ENCODE peak calls at places on chromosomes 7 and 10, in ten cellular contexts. H, B, N, W, C, O, K, A, R and I are unnamed samples.

GRCh38 chr7:17524746-17525145 is 226.3 kb downstream of the AHR start:
- DNase-seq in B (no peak), K (no peak), H (no peak), A (no peak), C (no peak), W (no peak), R (no peak), O (peak; percentile 31), N (no peak), I (no peak)

GRCh38 chr10:35004651-35005050 is 85.5 kb downstream of the CUL2 start:
- DNase-seq in R (no peak), C (no peak), K (no peak), O (no peak), H (no peak), W (no peak), B (no peak), A (no peak), N (no peak), I (no peak)

GRCh38 chr7:11171569-11172192 is 198.0 kb downstream of the PHF14 start:
- DNase-seq in O (no peak), H (no peak), A (no peak), C (no peak), K (no peak), R (no peak), B (no peak), W (no peak), N (no peak), I (no peak)

GRCh38 chr7:100570954-100571828 is 2.5 kb downstream of the SAP25 start:
- DNase-seq in A (no peak), N (no peak), O (no peak), B (no peak), H (no peak), W (no peak), C (no peak), R (no peak), K (no peak), I (no peak)

GRCh38 chr10:33334170-33334838 is at the start of gene NRP1:
- DNase-seq in R (no peak), B (no peak), O (no peak), C (no peak), W (no peak), N (peak; percentile 59), A (peak; percentile 64), K (peak; percentile 35), H (no peak), I (no peak)

GRCh38 chr7:99860281-99861127 is 16.3 kb downstream of the OR2AE1 start:
- DNase-seq in O (peak; percentile 93), B (no peak), H (no peak), C (no peak), W (no peak), R (no peak), K (peak; percentile 52), N (no peak), A (no peak), I (no peak)

GRCh38 chr10:82866424-82867020 is 991.5 kb downstream of the NRG3 start:
- DNase-seq in C (no peak), N (no peak), O (no peak), H (no peak), K (no peak), R (no peak), B (no peak), A (no peak), W (no peak), I (no peak)

GRCh38 chr7:47405921-47406765 is 175.8 kb downstream of the TNS3 start:
- DNase-seq in W (no peak), B (no peak), O (no peak), C (no peak), K (peak; percentile 61), N (no peak), R (no peak), H (no peak), A (peak; percentile 51), I (no peak)

GRCh38 chr10:100826983-100827818 is 81.8 kb downstream of the PAX2 start:
- DNase-seq in B (no peak), W (no peak), A (peak; percentile 68), H (no peak), N (peak; percentile 95), K (no peak), C (no peak), R (no peak), O (no peak), I (peak; percentile 19)

GRCh38 chr10:36341466-36341865 is 699.4 kb upstream of the FZD8 start:
- DNase-seq in A (no peak), N (no peak), B (no peak), R (no peak), C (no peak), O (no peak), W (no peak), K (no peak), H (no peak), I (no peak)

GRCh38 chr10:132518572-132519381 is 18.8 kb upstream of the INPP5A start:
- DNase-seq in K (no peak), R (no peak), O (no peak), H (peak; percentile 52), C (no peak), A (peak; percentile 58), W (no peak), N (peak; percentile 17), B (no peak), I (peak; percentile 61)

GRCh38 chr7:30930621-30931020 is 19.0 kb downstream of the AQP1 start:
- DNase-seq in C (no peak), K (no peak), B (no peak), W (no peak), A (peak; percentile 39), N (no peak), R (no peak), O (no peak), H (no peak), I (peak; percentile 4)

GRCh38 chr7:112484671-112485097 is 3.9 kb downstream of the LSMEM1 start:
- DNase-seq in H (no peak), C (no peak), O (peak; percentile 54), W (peak; percentile 9), B (peak; percentile 95), A (no peak), R (no peak), K (no peak), N (no peak), I (no peak)

GRCh38 chr7:2169923-2170575 is 62.7 kb downstream of the MAD1L1 start:
- DNase-seq in W (no peak), C (no peak), H (no peak), B (no peak), K (no peak), R (no peak), N (peak; percentile 6), O (no peak), A (no peak), I (no peak)

GRCh38 chr10:30979956-30980355 is 51.7 kb downstream of the ZNF438 start:
- DNase-seq in B (no peak), W (no peak), C (no peak), R (no peak), O (no peak), H (no peak), N (no peak), K (no peak), A (no peak), I (no peak)

GRCh38 chr7:46682841-46683624 is 762.0 kb upstream of the IGFBP3 start:
- DNase-seq in K (no peak), R (no peak), H (no peak), A (no peak), N (no peak), B (peak; percentile 9), C (no peak), W (no peak), O (no peak), I (no peak)

GRCh38 chr7:95730493-95731280 is 41.7 kb upstream of the DYNC1I1 start:
- DNase-seq in O (no peak), A (no peak), K (no peak), C (no peak), H (peak; percentile 27), N (no peak), B (no peak), R (no peak), W (no peak), I (no peak)

GRCh38 chr10:44046605-44047004 is 338.3 kb downstream of the CXCL12 start:
- DNase-seq in N (no peak), R (no peak), K (no peak), W (peak; percentile 21), B (no peak), C (no peak), O (no peak), H (no peak), A (no peak), I (no peak)

GRCh38 chr7:138000081-138000701 is 1.7 kb downstream of the CREB3L2 start:
- DNase-seq in W (no peak), C (no peak), A (no peak), O (peak; percentile 89), H (no peak), K (peak; percentile 47), R (no peak), B (peak; percentile 94), N (no peak), I (peak; percentile 87)

GRCh38 chr10:91613411-91614253 is 19.2 kb downstream of the PPP1R3C start:
- DNase-seq in B (peak; percentile 98), A (no peak), O (peak; percentile 74), C (no peak), N (no peak), R (no peak), K (peak; percentile 55), H (no peak), W (no peak), I (peak; percentile 39)